ENCODE peak calls at places on chromosomes 4 and X, in four cellular contexts. K is amniotic epithelial cell, M is dorsolateral prefrontal cortex, A is NB4. J is an unnamed sample.

GRCh38 chrX:101390664-101391525 is at the start of gene RPL36A:
- DNase-seq in K (peak; percentile 87), M (peak; percentile 71), A (peak; percentile 96), J (peak; percentile 93)

GRCh38 chr4:108107729-108108382 is 60.9 kb downstream of the LEF1 start:
- DNase-seq in K (no peak), M (no peak), A (no peak), J (no peak)

GRCh38 chrX:16526003-16526402 is 124.0 kb upstream of the S100G start:
- DNase-seq in K (no peak), M (no peak), A (no peak), J (no peak)

GRCh38 chr4:24551492-24552330 is 32.6 kb downstream of the DHX15 start:
- DNase-seq in K (peak; percentile 91), M (no peak), A (peak; percentile 36), J (no peak)

GRCh38 chr4:70603856-70604255 is 11.8 kb downstream of the AMBN start:
- DNase-seq in K (peak; percentile 87), M (no peak), A (no peak), J (no peak)

GRCh38 chr4:183347586-183347985 is 25.4 kb upstream of the CLDN24 start:
- DNase-seq in K (peak; percentile 73), M (no peak), A (no peak), J (no peak)

GRCh38 chr4:1499465-1499864 is 93.2 kb upstream of the NKX1-1 start:
- DNase-seq in K (no peak), M (peak; percentile 13), A (no peak), J (peak; percentile 27)

GRCh38 chr4:39353478-39354177 is 12.5 kb downstream of the RFC1 start:
- DNase-seq in K (peak; percentile 76), M (no peak), A (peak; percentile 90), J (no peak)

GRCh38 chr4:187937557-187937956 is 58.0 kb upstream of the ZFP42 start:
- DNase-seq in K (no peak), M (no peak), A (no peak), J (no peak)

GRCh38 chrX:19840899-19841648 is 46.3 kb downstream of the SH3KBP1 start:
- DNase-seq in K (peak; percentile 55), M (no peak), A (peak; percentile 82), J (peak; percentile 78)

GRCh38 chr4:16253127-16253960 is 27.1 kb upstream of the TAPT1 start:
- DNase-seq in K (peak; percentile 76), M (no peak), A (no peak), J (no peak)

GRCh38 chr4:89039735-89040338 is 17.1 kb downstream of the FAM13A start:
- DNase-seq in K (no peak), M (no peak), A (no peak), J (no peak)

GRCh38 chrX:1071351-1071750 is 141.1 kb downstream of the CRLF2 start:
- DNase-seq in K (no peak), M (no peak), A (no peak), J (no peak)

GRCh38 chr4:155094421-155094820 is 114.0 kb upstream of the NPY2R start:
- DNase-seq in K (peak; percentile 37), M (no peak), A (no peak), J (no peak)

GRCh38 chr4:184413227-184414064 is 60.9 kb downstream of the IRF2 start:
- DNase-seq in K (no peak), M (no peak), A (no peak), J (no peak)

GRCh38 chr4:7964890-7965662 is 25.4 kb upstream of the AFAP1 start:
- DNase-seq in K (peak; percentile 79), M (no peak), A (peak; percentile 44), J (peak; percentile 68)

GRCh38 chr4:94995684-94996394 is 238.1 kb downstream of the BMPR1B start:
- DNase-seq in K (no peak), M (no peak), A (no peak), J (peak; percentile 81)

GRCh38 chr4:186144180-186144579 is 39.7 kb downstream of the FAM149A start:
- DNase-seq in K (peak; percentile 31), M (no peak), A (no peak), J (no peak)